ENCODE peak calls at places on chromosomes 3 and 15, in four cellular contexts. J, L, G and F are unnamed samples.

GRCh38 chr3:39383913-39384664 is 919 bp downstream of the SLC25A38 start:
- DNase-seq in L (peak), J (peak), G (peak), F (peak)

GRCh38 chr15:68371160-68371559 is 60.8 kb downstream of the ITGA11 start:
- DNase-seq in L (no peak), G (no peak), J (no peak), F (no peak)

GRCh38 chr3:41836360-41837134 is 125.4 kb downstream of the ULK4 start:
- DNase-seq in G (no peak), J (no peak), L (no peak), F (no peak)

GRCh38 chr3:156478931-156479330 is 76.0 kb downstream of the SSR3 start:
- DNase-seq in G (no peak), L (no peak), J (no peak), F (no peak)

GRCh38 chr3:46549408-46549904 is 16.6 kb downstream of the LRRC2 start:
- DNase-seq in G (no peak), J (no peak), L (no peak), F (no peak)

GRCh38 chr3:139353920-139354556 is 10.2 kb downstream of the MRPS22 start:
- DNase-seq in L (no peak), G (no peak), J (peak), F (peak)

GRCh38 chr3:50168791-50169190 is 13.7 kb downstream of the SEMA3F start:
- DNase-seq in G (no peak), J (no peak), L (no peak), F (no peak)

GRCh38 chr3:13352621-13353131 is 67.4 kb downstream of the NUP210 start:
- DNase-seq in G (no peak), J (no peak), L (no peak), F (peak)

GRCh38 chr3:55329849-55330248 is 157.3 kb downstream of the WNT5A start:
- DNase-seq in L (no peak), J (peak), G (no peak), F (peak)

GRCh38 chr3:127036209-127037020 is 53.5 kb downstream of the PLXNA1 start:
- DNase-seq in L (peak), J (no peak), G (no peak), F (no peak)

GRCh38 chr3:96813134-96813819 is 1.1 kb upstream of the EPHA6 start:
- DNase-seq in J (peak), G (peak), L (peak), F (peak)

GRCh38 chr15:62706361-62706760 is 336.2 kb upstream of the TPM1 start:
- DNase-seq in L (no peak), G (no peak), J (peak), F (peak)

GRCh38 chr15:40388941-40389823 is 6.7 kb downstream of the KNSTRN start:
- DNase-seq in J (no peak), G (no peak), L (no peak), F (peak)

GRCh38 chr15:47756872-47757271 is 39.6 kb downstream of the SEMA6D start:
- DNase-seq in G (no peak), J (peak), L (peak), F (peak)

GRCh38 chr3:482479-482878 is 285.9 kb downstream of the CHL1 start:
- DNase-seq in J (no peak), L (no peak), G (no peak), F (no peak)

GRCh38 chr3:167487556-167487955 is 13.7 kb upstream of the SERPINI2 start:
- DNase-seq in L (no peak), J (no peak), G (no peak), F (no peak)

DNA sequence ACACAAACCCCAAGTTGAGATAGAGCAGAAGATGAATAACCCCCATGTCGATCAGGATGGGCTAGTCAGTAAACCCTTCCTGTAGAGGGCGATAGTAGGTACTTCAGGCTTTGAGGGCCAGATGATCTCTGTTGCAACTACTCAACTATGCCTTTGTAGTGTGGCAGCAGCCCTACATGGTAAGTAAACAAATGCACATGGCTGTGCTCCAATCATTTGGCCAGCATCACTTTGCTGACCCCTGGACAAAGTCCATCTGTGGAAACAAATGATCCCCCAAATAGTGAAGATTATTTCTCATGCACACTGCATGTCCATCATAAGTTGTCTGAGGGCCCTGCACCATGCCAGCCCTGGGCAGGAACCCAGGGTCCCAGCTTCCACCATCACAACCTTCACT is 402.2 kb upstream of the PROK2 start:
- DNase-seq in L (no peak), J (no peak), G (no peak), F (no peak)
- TF ChIP-seq CTCF in L (no peak), J (no peak), G (peak), F (no peak)

GRCh38 chr3:51688206-51688600 is 17.2 kb downstream of the TEX264 start:
- DNase-seq in G (no peak), J (no peak), L (no peak), F (no peak)
- TF ChIP-seq CTCF in G (no peak), J (no peak), L (no peak), F (no peak)

DNA sequence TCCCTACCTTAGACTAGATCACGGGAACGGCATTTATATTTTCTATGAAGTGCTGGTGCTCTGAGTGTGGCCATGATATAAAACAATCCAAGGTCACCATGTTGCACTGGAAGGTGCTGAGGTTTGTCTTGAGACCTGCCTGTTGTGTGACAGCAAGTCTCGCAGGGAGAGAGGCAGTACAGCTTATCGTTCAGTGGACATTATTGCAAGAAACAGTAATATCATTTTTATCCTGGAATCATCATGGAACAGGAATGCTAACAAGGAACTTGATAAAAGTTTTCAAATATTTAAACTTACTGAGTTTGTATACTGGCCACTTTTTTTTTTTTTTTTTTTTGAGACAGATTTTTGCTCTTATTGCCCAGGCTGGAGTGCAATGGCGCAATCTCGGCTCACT is 40.0 kb upstream of the GCNT3 start:
- DNase-seq in J (no peak), L (no peak), G (no peak), F (no peak)
- TF ChIP-seq CTCF in J (no peak), L (no peak), G (no peak), F (no peak)

DNA sequence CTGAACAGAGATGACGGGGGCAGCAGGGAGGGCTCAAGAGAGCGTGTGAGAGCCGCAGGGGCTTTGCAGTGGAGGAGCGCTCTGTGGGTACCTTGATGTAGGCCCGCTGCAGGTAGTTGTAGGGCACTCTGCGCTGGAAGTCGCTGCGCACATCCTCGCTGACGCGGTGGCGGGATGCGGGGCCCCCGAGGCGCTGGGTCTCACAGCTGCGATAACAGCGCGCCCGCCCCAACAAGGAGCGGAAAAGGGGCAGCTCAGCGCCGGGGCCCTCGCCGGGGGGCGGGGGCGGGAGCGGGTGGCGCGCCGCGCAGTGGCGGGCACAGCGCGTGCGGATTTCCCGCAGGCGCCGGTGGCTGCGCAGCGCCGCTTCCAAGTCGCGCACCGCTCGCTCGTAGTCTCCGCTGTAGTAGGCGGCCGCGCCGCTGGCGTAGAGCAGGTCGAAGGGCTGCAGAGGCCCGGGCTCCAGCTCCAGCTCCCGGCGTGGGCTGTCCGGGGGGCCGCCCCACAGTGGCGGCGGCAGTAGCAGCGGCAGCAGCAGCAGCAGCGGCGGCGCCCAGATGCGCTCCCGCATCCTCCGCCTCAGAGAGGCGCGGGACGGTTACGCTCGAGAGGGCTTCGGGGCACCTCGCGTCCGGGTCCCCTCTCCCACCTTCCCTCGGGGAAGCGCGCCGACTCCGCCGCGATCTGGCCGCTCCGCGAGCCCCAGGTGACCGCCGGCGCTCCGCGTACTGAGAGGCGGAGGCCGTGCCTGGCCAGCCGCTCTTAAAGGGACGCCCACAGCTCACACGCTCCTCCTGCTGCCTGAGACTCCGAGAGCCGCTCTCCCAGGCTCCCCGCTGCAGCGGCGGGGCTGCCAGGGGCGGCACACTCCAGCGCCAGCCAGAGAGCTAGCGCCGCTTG is at the start of gene P3H2:
- DNase-seq in G (no peak), J (peak), L (peak), F (peak)
- TF ChIP-seq CTCF in G (no peak), J (peak), L (peak), F (peak)

GRCh38 chr3:117997201-117998049 is 1037.2 kb downstream of the IGSF11 start:
- DNase-seq in G (peak), L (peak), J (peak), F (peak)
- TF ChIP-seq CTCF in G (peak), L (peak), J (peak), F (peak)

GRCh38 chr15:41971089-41971892 is 1.1 kb downstream of the EHD4 start:
- DNase-seq in L (no peak), G (peak), J (peak), F (peak)
- TF ChIP-seq CTCF in L (no peak), G (no peak), J (no peak), F (no peak)

GRCh38 chr15:51286816-51287215 is 51.6 kb downstream of the CYP19A1 start:
- DNase-seq in G (no peak), J (no peak), L (no peak), F (peak)
- TF ChIP-seq CTCF in G (no peak), J (no peak), L (no peak), F (no peak)

GRCh38 chr3:141384575-141384974 is 16.3 kb downstream of the ZBTB38 start:
- DNase-seq in J (no peak), G (no peak), L (no peak), F (no peak)

GRCh38 chr3:141383555-141384129 is 15.3 kb downstream of the ZBTB38 start:
- DNase-seq in G (no peak), J (no peak), L (no peak), F (no peak)

GRCh38 chr3:141382571-141382970 is 14.3 kb downstream of the ZBTB38 start:
- DNase-seq in J (no peak), L (no peak), G (no peak), F (no peak)

GRCh38 chr3:141385386-141386079 is 17.2 kb downstream of the ZBTB38 start:
- DNase-seq in L (no peak), G (no peak), J (no peak), F (no peak)

DNA sequence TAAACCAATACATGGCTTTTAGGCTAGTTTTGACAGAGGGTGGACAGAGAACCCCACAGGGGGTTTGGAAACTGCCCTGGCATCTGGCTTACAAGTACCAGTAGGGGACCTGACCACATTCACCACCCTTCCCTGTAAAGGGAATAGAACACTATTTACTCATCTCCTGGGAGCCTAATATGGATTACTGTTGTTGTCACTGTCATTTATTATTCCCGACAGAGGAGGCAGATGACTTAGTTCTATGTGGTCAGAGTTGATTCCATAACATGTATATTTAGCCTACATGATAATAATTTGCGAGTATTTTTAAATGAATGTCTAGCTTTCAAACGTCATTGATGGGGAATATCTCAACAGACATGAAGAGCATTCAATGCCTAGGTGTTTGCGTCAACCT is 15.9 kb downstream of the ZBTB38 start:
- DNase-seq in L (no peak), G (no peak), J (no peak), F (no peak)
- TF ChIP-seq CTCF in L (no peak), G (no peak), J (no peak), F (no peak)

GRCh38 chr3:129608087-129608935 is 1.8 kb upstream of the PLXND1 start:
- DNase-seq in G (no peak), L (no peak), J (no peak), F (peak)
- TF ChIP-seq CTCF in G (no peak), L (no peak), J (peak), F (no peak)

GRCh38 chr3:67595424-67595823 is 59.0 kb downstream of the SUCLG2 start:
- DNase-seq in L (peak), J (no peak), G (no peak), F (no peak)

GRCh38 chr3:67598814-67599556 is 55.4 kb downstream of the SUCLG2 start:
- DNase-seq in L (no peak), J (no peak), G (no peak), F (no peak)

GRCh38 chr3:67593761-67594234 is 60.6 kb downstream of the SUCLG2 start:
- DNase-seq in J (peak), G (no peak), L (no peak), F (peak)
- TF ChIP-seq CTCF in J (no peak), G (no peak), L (no peak), F (peak)